ENCODE peak calls at places on chromosomes 11 and 22, in seven cellular contexts. U, J, K, D, Q, Z and S are unnamed samples.

GRCh38 chr22:35900483-35901168 is 128.0 kb downstream of the RBFOX2 start:
- DNase-seq in K (no peak), Z (no peak), J (peak; percentile 28), Q (no peak), U (no peak), D (no peak), S (no peak)

GRCh38 chr11:32435947-32436750 is 810 bp upstream of the WT1 start:
- DNase-seq in J (no peak), Z (no peak), D (no peak), Q (no peak), U (peak; percentile 67), K (peak; percentile 23), S (no peak)

GRCh38 chr22:16654882-16655281 is 62.3 kb upstream of the CCT8L2 start:
- DNase-seq in Z (no peak), Q (no peak), J (no peak), U (no peak), K (no peak), D (no peak), S (no peak)

GRCh38 chr22:30192427-30192826 is 54.1 kb downstream of the LIF start:
- DNase-seq in D (no peak), Q (no peak), Z (no peak), J (no peak), K (no peak), U (no peak), S (no peak)

GRCh38 chr11:28106351-28107043 is 1.5 kb downstream of the KIF18A start:
- DNase-seq in J (no peak), Q (no peak), D (no peak), U (no peak), Z (no peak), K (no peak), S (no peak)

GRCh38 chr22:19824197-19825015 is 30.3 kb downstream of the GNB1L start:
- DNase-seq in K (no peak), D (no peak), U (peak; percentile 47), Q (no peak), J (no peak), Z (peak; percentile 41), S (no peak)

GRCh38 chr11:9672918-9673317 is 9.0 kb downstream of the SWAP70 start:
- DNase-seq in J (no peak), Q (no peak), Z (no peak), K (no peak), D (no peak), U (no peak), S (no peak)

GRCh38 chr11:17986007-17986710 is 26.7 kb downstream of the SERGEF start:
- DNase-seq in J (peak; percentile 15), Z (no peak), Q (no peak), K (no peak), U (no peak), D (no peak), S (no peak)

GRCh38 chr11:12114487-12115033 is 4.2 kb downstream of the MICAL2 start:
- DNase-seq in D (peak; percentile 80), K (no peak), U (no peak), Q (no peak), J (no peak), Z (no peak), S (no peak)

GRCh38 chr11:46894506-46894905 is 23.8 kb downstream of the LRP4 start:
- DNase-seq in Q (no peak), D (no peak), J (no peak), K (no peak), U (no peak), Z (no peak), S (no peak)

GRCh38 chr11:2092956-2093412 is 46.2 kb downstream of the IGF2 start:
- DNase-seq in K (peak; percentile 55), D (no peak), Q (no peak), Z (no peak), J (no peak), U (no peak), S (no peak)

GRCh38 chr11:124460459-124460858 is 15.0 kb upstream of the OR8B8 start:
- DNase-seq in D (no peak), Z (no peak), U (no peak), J (no peak), Q (no peak), K (no peak), S (no peak)

GRCh38 chr11:7251836-7252682 is at the start of gene SYT9:
- DNase-seq in Q (no peak), U (peak; percentile 90), Z (no peak), D (peak; percentile 19), J (no peak), K (peak; percentile 85), S (no peak)

GRCh38 chr11:64071849-64072248 is 36.1 kb downstream of the FLRT1 start:
- DNase-seq in J (no peak), U (no peak), K (no peak), D (no peak), Q (no peak), Z (no peak), S (no peak)

GRCh38 chr11:11845551-11845950 is 3.8 kb downstream of the USP47 start:
- DNase-seq in K (no peak), U (no peak), D (no peak), Q (no peak), J (no peak), Z (no peak), S (no peak)

GRCh38 chr22:45242778-45243191 is 2.1 kb upstream of the KIAA0930 start:
- DNase-seq in Z (peak; percentile 57), U (no peak), Q (no peak), D (peak; percentile 6), K (no peak), J (no peak), S (no peak)
- TF ChIP-seq SIN3A in Z (no peak), U (no peak), Q (no peak), D (no peak), K (no peak), J (no peak), S (no peak)

DNA sequence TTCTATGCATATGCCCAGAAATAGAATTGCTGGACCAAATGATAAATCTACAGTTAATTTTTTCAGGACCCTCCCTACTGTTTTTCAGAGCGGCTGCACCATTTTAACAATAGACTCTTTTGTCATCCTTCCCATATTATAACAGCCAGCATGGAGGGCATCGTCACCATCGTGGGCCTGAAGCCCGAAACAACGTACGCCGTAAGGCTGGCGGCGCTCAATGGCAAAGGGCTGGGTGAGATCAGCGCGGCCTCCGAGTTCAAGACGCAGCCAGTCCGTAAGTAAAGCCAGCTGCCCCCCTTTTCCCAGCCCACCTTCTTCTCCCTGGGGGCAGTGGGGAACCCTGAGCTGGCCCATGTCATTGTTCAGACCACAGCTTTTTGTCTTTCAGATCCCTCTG is 79.5 kb upstream of the TTC12 start:
- DNase-seq in Z (no peak), K (no peak), D (no peak), J (no peak), U (no peak), Q (no peak), S (no peak)
- TF ChIP-seq SIN3A in Z (no peak), K (no peak), D (no peak), J (no peak), U (no peak), Q (no peak), S (no peak)

GRCh38 chr11:45485070-45485716 is 180.2 kb downstream of the CHST1 start:
- DNase-seq in J (peak; percentile 4), D (no peak), U (no peak), Z (peak; percentile 7), K (no peak), Q (no peak), S (no peak)
- TF ChIP-seq SIN3A in J (no peak), D (no peak), U (no peak), Z (no peak), K (no peak), Q (no peak), S (no peak)

GRCh38 chr11:113519989-113520613 is 44.9 kb upstream of the DRD2 start:
- DNase-seq in D (no peak), Q (no peak), Z (no peak), K (no peak), J (no peak), U (no peak), S (no peak)
- TF ChIP-seq SIN3A in D (no peak), Q (no peak), Z (no peak), K (no peak), J (no peak), U (no peak), S (no peak)

GRCh38 chr11:30935861-30936260 is 349.7 kb upstream of the MPPED2 start:
- DNase-seq in K (no peak), J (no peak), U (no peak), Z (no peak), Q (no peak), D (no peak), S (no peak)
- TF ChIP-seq SIN3A in K (no peak), J (no peak), U (no peak), Z (no peak), Q (no peak), D (no peak), S (no peak)

DNA sequence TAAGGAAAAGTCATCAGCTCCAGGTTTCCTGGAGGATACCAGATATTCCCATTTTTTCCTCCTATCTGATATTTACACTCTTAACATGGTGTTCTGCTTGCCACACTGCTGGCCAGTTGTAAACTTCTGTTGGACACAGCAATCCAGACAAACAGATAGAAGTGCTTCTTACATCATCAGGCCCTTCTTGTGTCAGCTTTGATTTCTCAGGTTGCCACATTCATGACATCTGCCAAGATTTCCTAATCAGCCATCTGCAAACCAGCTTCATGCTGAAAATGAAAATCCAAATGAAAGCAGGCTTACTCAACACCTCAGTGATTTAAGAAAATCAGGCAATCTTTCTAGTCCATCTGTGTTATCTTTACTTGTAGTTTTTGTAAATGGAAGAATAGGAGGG is 255.8 kb upstream of the POU2AF2 start:
- DNase-seq in J (no peak), K (no peak), Q (no peak), D (no peak), Z (no peak), U (no peak), S (no peak)
- TF ChIP-seq SIN3A in J (no peak), K (no peak), Q (no peak), D (no peak), Z (no peak), U (no peak), S (no peak)